ENCODE peak calls at places on chromosomes 13 and 19, in four cellular contexts. P, K, I and Y are unnamed samples.

GRCh38 chr19:1826557-1827521 is 14.8 kb upstream of the ATP8B3 start:
- ATAC-seq in P (peak; percentile 63), I (peak; percentile 22), K (no peak), Y (no peak)

GRCh38 chr19:15107056-15108010 is at the start of gene SYDE1:
- ATAC-seq in I (peak; percentile 87), P (peak; percentile 66), K (peak; percentile 89), Y (peak; percentile 84)

GRCh38 chr19:11078893-11079292 is 10.4 kb upstream of the LDLR start:
- ATAC-seq in P (no peak), K (no peak), I (no peak), Y (no peak)

GRCh38 chr13:27789495-27790303 is 2.6 kb upstream of the GSX1 start:
- ATAC-seq in K (peak; percentile 66), P (no peak), I (no peak), Y (no peak)

GRCh38 chr19:34556500-34556899 is 74.9 kb downstream of the WTIP start:
- ATAC-seq in K (peak; percentile 64), P (peak; percentile 71), I (peak; percentile 53), Y (no peak)

GRCh38 chr13:106530209-106530906 is 5.1 kb downstream of the EFNB2 start:
- ATAC-seq in I (no peak), K (no peak), P (no peak), Y (no peak)

GRCh38 chr19:56111601-56112312 is 9.3 kb downstream of the ZNF787 start:
- ATAC-seq in K (peak; percentile 96), P (peak; percentile 60), I (peak; percentile 15), Y (peak; percentile 61)

GRCh38 chr13:59133903-59134302 is 1029.8 kb downstream of the DIAPH3 start:
- ATAC-seq in P (no peak), K (no peak), I (no peak), Y (no peak)

GRCh38 chr19:5103812-5104410 is 135.0 kb downstream of the KDM4B start:
- ATAC-seq in P (no peak), I (no peak), K (no peak), Y (peak; percentile 23)

GRCh38 chr13:47216176-47216822 is 319.4 kb upstream of the HTR2A start:
- ATAC-seq in K (no peak), P (no peak), I (peak; percentile 63), Y (no peak)

GRCh38 chr13:41905600-41906254 is 55.2 kb downstream of the VWA8 start:
- ATAC-seq in P (peak; percentile 90), K (peak; percentile 95), I (peak; percentile 67), Y (no peak)

GRCh38 chr13:41501281-41501680 is 43.9 kb downstream of the RGCC start:
- ATAC-seq in I (no peak), P (no peak), K (no peak), Y (no peak)

GRCh38 chr19:44712864-44713515 is 14.0 kb downstream of the CEACAM16 start:
- ATAC-seq in I (peak; percentile 44), P (peak; percentile 70), K (no peak), Y (no peak)

GRCh38 chr13:24822640-24823039 is 58.7 kb downstream of the RNF17 start:
- ATAC-seq in K (no peak), I (no peak), P (no peak), Y (no peak)

GRCh38 chr13:85567909-85568308 is 231.3 kb downstream of the SLITRK6 start:
- ATAC-seq in I (no peak), P (no peak), K (no peak), Y (no peak)

GRCh38 chr13:35086667-35087066 is 144.6 kb downstream of the NBEA start:
- ATAC-seq in I (no peak), K (no peak), P (no peak), Y (no peak)

GRCh38 chr19:41248895-41249294 is 15.3 kb upstream of the HNRNPUL1 start:
- ATAC-seq in P (peak; percentile 67), I (no peak), K (peak; percentile 24), Y (no peak)

GRCh38 chr13:85260896-85261295 is 538.3 kb downstream of the SLITRK6 start:
- ATAC-seq in K (no peak), I (no peak), P (no peak), Y (no peak)

GRCh38 chr13:28854657-28855056 is 34.5 kb downstream of the MTUS2 start:
- ATAC-seq in I (no peak), P (no peak), K (no peak), Y (no peak)

GRCh38 chr19:49431330-49431749 is 6.2 kb downstream of the GFY start:
- ATAC-seq in K (no peak), P (no peak), I (no peak), Y (no peak)

GRCh38 chr13:82878536-82878935 is 1003.7 kb downstream of the SLITRK1 start:
- ATAC-seq in K (no peak), I (no peak), P (no peak), Y (no peak)

GRCh38 chr19:19406878-19407639 is 1.6 kb downstream of the GATAD2A start:
- ATAC-seq in K (peak; percentile 45), P (peak; percentile 70), I (peak; percentile 10), Y (no peak)

GRCh38 chr19:47109541-47110375 is 3.8 kb downstream of the ZC3H4 start:
- ATAC-seq in K (no peak), P (no peak), I (no peak), Y (no peak)

GRCh38 chr19:41364546-41365391 is 820 bp upstream of the B9D2 start:
- ATAC-seq in K (no peak), I (no peak), P (no peak), Y (no peak)

GRCh38 chr13:62687727-62688126 is 1272.1 kb upstream of the PCDH20 start:
- ATAC-seq in P (no peak), K (no peak), I (no peak), Y (no peak)

GRCh38 chr19:35766571-35767104 is 8.7 kb downstream of the PROSER3 start:
- ATAC-seq in K (no peak), P (peak; percentile 40), I (no peak), Y (no peak)

GRCh38 chr19:1590641-1591397 is 1.8 kb downstream of the MBD3 start:
- ATAC-seq in P (peak; percentile 73), I (no peak), K (peak; percentile 20), Y (no peak)

GRCh38 chr13:97810152-97810551 is 143.3 kb upstream of the IPO5 start:
- ATAC-seq in P (peak; percentile 44), K (no peak), I (peak; percentile 66), Y (no peak)

GRCh38 chr19:17402982-17403855 is 2.2 kb downstream of the BST2 start:
- ATAC-seq in K (peak; percentile 64), P (peak; percentile 81), I (peak; percentile 60), Y (no peak)

GRCh38 chr19:40163541-40164129 is 27.6 kb upstream of the MAP3K10 start:
- ATAC-seq in I (no peak), P (peak; percentile 34), K (no peak), Y (no peak)

GRCh38 chr19:20661150-20661819 is at the start of gene ZNF626:
- ATAC-seq in K (peak; percentile 99), I (peak; percentile 97), P (no peak), Y (peak; percentile 99)

GRCh38 chr19:43575955-43576451 is 402 bp downstream of the PINLYP start:
- ATAC-seq in I (peak; percentile 3), K (no peak), P (peak; percentile 6), Y (peak; percentile 1)

GRCh38 chr13:34145061-34145460 is 327.1 kb downstream of the RFC3 start:
- ATAC-seq in P (no peak), I (no peak), K (no peak), Y (no peak)

GRCh38 chr13:20093946-20094345 is 66.9 kb downstream of the GJA3 start:
- ATAC-seq in P (no peak), I (no peak), K (no peak), Y (no peak)

GRCh38 chr19:18117364-18117691 is 19.8 kb downstream of the MAST3 start:
- ATAC-seq in P (peak; percentile 30), I (no peak), K (no peak), Y (no peak)

GRCh38 chr13:111345682-111346081 is 25.2 kb downstream of the TEX29 start:
- ATAC-seq in K (no peak), I (no peak), P (no peak), Y (no peak)

GRCh38 chr13:22915442-22916082 is 265.2 kb upstream of the SGCG start:
- ATAC-seq in P (peak; percentile 97), K (peak; percentile 55), I (peak; percentile 93), Y (peak; percentile 95)
- TF ChIP-seq CTCF in P (no peak), K (no peak), I (no peak), Y (no peak)

DNA sequence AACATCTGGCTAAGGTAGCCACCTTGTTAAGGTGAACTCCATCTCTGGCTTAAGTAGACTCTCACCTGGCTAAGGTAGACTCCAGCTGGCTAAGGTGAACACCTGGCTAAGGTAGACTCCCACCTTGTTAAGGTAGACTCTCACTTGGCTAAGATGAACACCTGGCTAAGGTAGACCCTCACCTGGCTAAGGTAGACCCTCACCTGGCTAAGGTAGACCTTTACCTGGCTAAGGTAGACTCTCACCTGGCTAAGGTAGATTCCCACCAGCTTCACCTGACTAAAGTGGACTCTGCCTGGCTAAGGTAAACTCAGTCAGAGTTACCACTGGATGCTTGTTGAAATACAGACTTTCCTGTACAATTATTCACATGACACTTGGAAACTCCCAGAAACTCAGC is 23.6 kb downstream of the PIN1 start:
- ATAC-seq in P (no peak), I (no peak), K (no peak), Y (no peak)
- TF ChIP-seq CTCF in P (no peak), I (no peak), K (no peak), Y (no peak)

DNA sequence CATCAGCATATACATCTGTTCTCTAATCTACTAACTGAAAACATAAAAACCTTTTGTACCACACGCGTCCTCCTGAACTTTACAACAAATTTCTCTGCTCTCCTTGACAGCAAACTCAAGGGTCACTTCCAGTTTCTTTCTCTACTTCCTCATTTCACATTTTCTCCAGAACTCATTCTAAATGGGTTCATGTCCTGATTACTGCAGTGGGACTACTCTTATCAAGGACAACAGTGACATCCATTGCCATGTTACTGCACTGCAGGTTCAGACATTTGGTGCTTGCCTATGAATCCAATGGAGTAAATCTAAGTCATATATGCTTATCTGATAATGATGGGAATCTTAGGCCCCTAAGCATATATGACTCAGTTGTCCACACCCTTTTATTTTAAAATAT is 35.3 kb downstream of the FPR3 start:
- ATAC-seq in I (no peak), P (no peak), K (no peak), Y (peak; percentile 31)
- TF ChIP-seq CTCF in I (no peak), P (no peak), K (no peak), Y (no peak)

DNA sequence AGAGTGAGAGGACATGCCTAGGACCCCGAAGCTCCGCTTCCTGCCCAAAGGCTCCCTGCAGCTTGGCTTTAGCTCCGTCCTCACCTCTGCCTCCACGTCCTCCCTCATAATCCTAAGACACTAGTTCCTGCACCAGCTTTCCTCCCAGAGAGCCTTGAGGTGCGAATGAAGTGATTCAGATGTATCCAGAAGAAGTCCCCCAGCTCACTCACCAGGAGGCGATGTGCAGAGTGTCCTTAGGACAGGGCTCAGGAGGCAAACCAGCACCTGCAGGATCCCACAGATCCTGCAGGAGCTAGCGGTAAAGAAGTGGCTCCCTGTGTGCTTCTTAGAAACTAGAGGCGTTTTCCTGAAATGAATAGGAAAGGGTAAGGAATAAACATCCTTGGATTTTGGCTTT is 109.7 kb downstream of the HSPH1 start:
- ATAC-seq in I (no peak), K (no peak), P (peak; percentile 82), Y (no peak)
- TF ChIP-seq CTCF in I (no peak), K (no peak), P (no peak), Y (no peak)